ENCODE peak calls at places on chromosomes 2 and 18, in six cellular contexts. One of them, this sample, is unnamed.

GRCh38 chr2:201633862-201634261 is 9.4 kb downstream of the TMEM237 start:
- DNase-seq in NCI-H1417: no peak
- DNase-seq in NB4: no peak
- DNase-seq in Peyer's patch: no peak
- DNase-seq in activated CD8-positive, alpha-beta memory T cell treated with anti-CD3 and anti-CD28 coated beads, Interleukin-2, amount 50 U/mL, for 4 hours: no peak
- DNase-seq in fibroblast of gingiva: no peak
- DNase-seq in this sample: no peak

GRCh38 chr2:88950010-88950409 is 258.5 kb downstream of the RPIA start:
- DNase-seq in NCI-H1417: peak; percentile 1
- DNase-seq in NB4: peak; percentile 42
- DNase-seq in Peyer's patch: no peak
- DNase-seq in activated CD8-positive, alpha-beta memory T cell treated with anti-CD3 and anti-CD28 coated beads, Interleukin-2, amount 50 U/mL, for 4 hours: no peak
- DNase-seq in fibroblast of gingiva: no peak
- DNase-seq in this sample: no peak

GRCh38 chr2:67938053-67938452 is 124.8 kb downstream of the C1D start:
- DNase-seq in NCI-H1417: no peak
- DNase-seq in NB4: no peak
- DNase-seq in Peyer's patch: no peak
- DNase-seq in activated CD8-positive, alpha-beta memory T cell treated with anti-CD3 and anti-CD28 coated beads, Interleukin-2, amount 50 U/mL, for 4 hours: no peak
- DNase-seq in fibroblast of gingiva: no peak
- DNase-seq in this sample: no peak

GRCh38 chr2:25201265-25201664 is 32.9 kb upstream of the POMC start:
- DNase-seq in NCI-H1417: no peak
- DNase-seq in NB4: no peak
- DNase-seq in Peyer's patch: no peak
- DNase-seq in activated CD8-positive, alpha-beta memory T cell treated with anti-CD3 and anti-CD28 coated beads, Interleukin-2, amount 50 U/mL, for 4 hours: no peak
- DNase-seq in fibroblast of gingiva: no peak
- DNase-seq in this sample: no peak

GRCh38 chr18:45920367-45920766 is 46.8 kb downstream of the EPG5 start:
- DNase-seq in NCI-H1417: peak; percentile 80
- DNase-seq in NB4: peak; percentile 5
- DNase-seq in Peyer's patch: peak; percentile 74
- DNase-seq in activated CD8-positive, alpha-beta memory T cell treated with anti-CD3 and anti-CD28 coated beads, Interleukin-2, amount 50 U/mL, for 4 hours: no peak
- DNase-seq in fibroblast of gingiva: peak; percentile 94
- DNase-seq in this sample: peak; percentile 70

GRCh38 chr2:100260712-100261620 is 61.3 kb downstream of the LONRF2 start:
- DNase-seq in NCI-H1417: peak; percentile 88
- DNase-seq in NB4: peak; percentile 76
- DNase-seq in Peyer's patch: peak; percentile 79
- DNase-seq in activated CD8-positive, alpha-beta memory T cell treated with anti-CD3 and anti-CD28 coated beads, Interleukin-2, amount 50 U/mL, for 4 hours: no peak
- DNase-seq in fibroblast of gingiva: peak; percentile 39
- DNase-seq in this sample: no peak

GRCh38 chr2:135667045-135667444 is 74.6 kb upstream of the UBXN4 start:
- DNase-seq in NCI-H1417: no peak
- DNase-seq in NB4: peak; percentile 12
- DNase-seq in Peyer's patch: no peak
- DNase-seq in activated CD8-positive, alpha-beta memory T cell treated with anti-CD3 and anti-CD28 coated beads, Interleukin-2, amount 50 U/mL, for 4 hours: no peak
- DNase-seq in fibroblast of gingiva: no peak
- DNase-seq in this sample: no peak

GRCh38 chr2:124894199-124894598 is 869.1 kb downstream of the CNTNAP5 start:
- DNase-seq in NCI-H1417: no peak
- DNase-seq in NB4: no peak
- DNase-seq in Peyer's patch: no peak
- DNase-seq in activated CD8-positive, alpha-beta memory T cell treated with anti-CD3 and anti-CD28 coated beads, Interleukin-2, amount 50 U/mL, for 4 hours: no peak
- DNase-seq in fibroblast of gingiva: no peak
- DNase-seq in this sample: no peak

GRCh38 chr18:75378674-75379315 is 48.7 kb downstream of the SMIM21 start:
- DNase-seq in NCI-H1417: no peak
- DNase-seq in NB4: no peak
- DNase-seq in Peyer's patch: no peak
- DNase-seq in activated CD8-positive, alpha-beta memory T cell treated with anti-CD3 and anti-CD28 coated beads, Interleukin-2, amount 50 U/mL, for 4 hours: no peak
- DNase-seq in fibroblast of gingiva: no peak
- DNase-seq in this sample: no peak

GRCh38 chr2:180938419-180938818 is 42.0 kb upstream of the UBE2E3 start:
- DNase-seq in NCI-H1417: no peak
- DNase-seq in NB4: no peak
- DNase-seq in Peyer's patch: no peak
- DNase-seq in activated CD8-positive, alpha-beta memory T cell treated with anti-CD3 and anti-CD28 coated beads, Interleukin-2, amount 50 U/mL, for 4 hours: no peak
- DNase-seq in fibroblast of gingiva: peak; percentile 63
- DNase-seq in this sample: no peak

GRCh38 chr2:152523091-152523490 is 188.1 kb downstream of the FMNL2 start:
- DNase-seq in NCI-H1417: no peak
- DNase-seq in NB4: no peak
- DNase-seq in Peyer's patch: no peak
- DNase-seq in activated CD8-positive, alpha-beta memory T cell treated with anti-CD3 and anti-CD28 coated beads, Interleukin-2, amount 50 U/mL, for 4 hours: no peak
- DNase-seq in fibroblast of gingiva: peak; percentile 43
- DNase-seq in this sample: no peak

GRCh38 chr2:39660612-39661196 is 5.0 kb upstream of the TMEM178A start:
- DNase-seq in NCI-H1417: no peak
- DNase-seq in NB4: no peak
- DNase-seq in Peyer's patch: no peak
- DNase-seq in activated CD8-positive, alpha-beta memory T cell treated with anti-CD3 and anti-CD28 coated beads, Interleukin-2, amount 50 U/mL, for 4 hours: no peak
- DNase-seq in fibroblast of gingiva: no peak
- DNase-seq in this sample: no peak

GRCh38 chr18:33467531-33467930 is 27.0 kb upstream of the CCDC178 start:
- DNase-seq in NCI-H1417: no peak
- DNase-seq in NB4: no peak
- DNase-seq in Peyer's patch: no peak
- DNase-seq in activated CD8-positive, alpha-beta memory T cell treated with anti-CD3 and anti-CD28 coated beads, Interleukin-2, amount 50 U/mL, for 4 hours: no peak
- DNase-seq in fibroblast of gingiva: no peak
- DNase-seq in this sample: no peak

GRCh38 chr18:35172009-35172408 is 68.8 kb upstream of the ZNF397 start:
- DNase-seq in NCI-H1417: peak; percentile 73
- DNase-seq in NB4: peak; percentile 39
- DNase-seq in Peyer's patch: no peak
- DNase-seq in activated CD8-positive, alpha-beta memory T cell treated with anti-CD3 and anti-CD28 coated beads, Interleukin-2, amount 50 U/mL, for 4 hours: no peak
- DNase-seq in fibroblast of gingiva: no peak
- DNase-seq in this sample: no peak

GRCh38 chr2:234816491-234816890 is 135.3 kb upstream of the SH3BP4 start:
- DNase-seq in NCI-H1417: peak; percentile 8
- DNase-seq in NB4: no peak
- DNase-seq in Peyer's patch: no peak
- DNase-seq in activated CD8-positive, alpha-beta memory T cell treated with anti-CD3 and anti-CD28 coated beads, Interleukin-2, amount 50 U/mL, for 4 hours: no peak
- DNase-seq in fibroblast of gingiva: no peak
- DNase-seq in this sample: no peak

GRCh38 chr2:88116669-88117432 is 11.0 kb downstream of the FABP1 start:
- DNase-seq in NCI-H1417: no peak
- DNase-seq in NB4: no peak
- DNase-seq in Peyer's patch: no peak
- DNase-seq in activated CD8-positive, alpha-beta memory T cell treated with anti-CD3 and anti-CD28 coated beads, Interleukin-2, amount 50 U/mL, for 4 hours: no peak
- DNase-seq in fibroblast of gingiva: no peak
- DNase-seq in this sample: no peak

GRCh38 chr2:28152585-28153284 is 239.9 kb upstream of the FOSL2 start:
- DNase-seq in NCI-H1417: no peak
- DNase-seq in NB4: no peak
- DNase-seq in Peyer's patch: no peak
- DNase-seq in activated CD8-positive, alpha-beta memory T cell treated with anti-CD3 and anti-CD28 coated beads, Interleukin-2, amount 50 U/mL, for 4 hours: no peak
- DNase-seq in fibroblast of gingiva: no peak
- DNase-seq in this sample: no peak

GRCh38 chr2:102155703-102156515 is 13.4 kb downstream of the IL1R1 start:
- DNase-seq in NCI-H1417: no peak
- DNase-seq in NB4: peak; percentile 44
- DNase-seq in Peyer's patch: no peak
- DNase-seq in activated CD8-positive, alpha-beta memory T cell treated with anti-CD3 and anti-CD28 coated beads, Interleukin-2, amount 50 U/mL, for 4 hours: no peak
- DNase-seq in fibroblast of gingiva: peak; percentile 91
- DNase-seq in this sample: no peak

GRCh38 chr2:231525248-231526163 is 4.7 kb downstream of the NMUR1 start:
- DNase-seq in NCI-H1417: no peak
- DNase-seq in NB4: no peak
- DNase-seq in Peyer's patch: no peak
- DNase-seq in activated CD8-positive, alpha-beta memory T cell treated with anti-CD3 and anti-CD28 coated beads, Interleukin-2, amount 50 U/mL, for 4 hours: no peak
- DNase-seq in fibroblast of gingiva: no peak
- DNase-seq in this sample: no peak

GRCh38 chr2:7620255-7620654 is 703.0 kb downstream of the RNF144A start:
- DNase-seq in NCI-H1417: no peak
- DNase-seq in NB4: no peak
- DNase-seq in Peyer's patch: no peak
- DNase-seq in activated CD8-positive, alpha-beta memory T cell treated with anti-CD3 and anti-CD28 coated beads, Interleukin-2, amount 50 U/mL, for 4 hours: no peak
- DNase-seq in fibroblast of gingiva: no peak
- DNase-seq in this sample: no peak

GRCh38 chr2:23533014-23533730 is 148.2 kb downstream of the KLHL29 start:
- DNase-seq in NCI-H1417: peak; percentile 56
- DNase-seq in NB4: no peak
- DNase-seq in Peyer's patch: no peak
- DNase-seq in activated CD8-positive, alpha-beta memory T cell treated with anti-CD3 and anti-CD28 coated beads, Interleukin-2, amount 50 U/mL, for 4 hours: no peak
- DNase-seq in fibroblast of gingiva: no peak
- DNase-seq in this sample: no peak

GRCh38 chr18:61992923-61993322 is 100.1 kb upstream of the RNF152 start:
- DNase-seq in NCI-H1417: no peak
- DNase-seq in NB4: peak; percentile 29
- DNase-seq in Peyer's patch: no peak
- DNase-seq in activated CD8-positive, alpha-beta memory T cell treated with anti-CD3 and anti-CD28 coated beads, Interleukin-2, amount 50 U/mL, for 4 hours: no peak
- DNase-seq in fibroblast of gingiva: peak; percentile 83
- DNase-seq in this sample: no peak

GRCh38 chr2:216632321-216632951 is 784 bp upstream of the IGFBP2 start:
- DNase-seq in NCI-H1417: peak; percentile 32
- DNase-seq in NB4: peak; percentile 29
- DNase-seq in Peyer's patch: no peak
- DNase-seq in activated CD8-positive, alpha-beta memory T cell treated with anti-CD3 and anti-CD28 coated beads, Interleukin-2, amount 50 U/mL, for 4 hours: no peak
- DNase-seq in fibroblast of gingiva: no peak
- DNase-seq in this sample: no peak

GRCh38 chr2:231223458-231223970 is 25.1 kb downstream of the ARMC9 start:
- DNase-seq in NCI-H1417: no peak
- DNase-seq in NB4: no peak
- DNase-seq in Peyer's patch: no peak
- DNase-seq in activated CD8-positive, alpha-beta memory T cell treated with anti-CD3 and anti-CD28 coated beads, Interleukin-2, amount 50 U/mL, for 4 hours: no peak
- DNase-seq in fibroblast of gingiva: no peak
- DNase-seq in this sample: no peak

GRCh38 chr2:220243571-220243970 is 616.1 kb downstream of the SLC4A3 start:
- DNase-seq in NCI-H1417: no peak
- DNase-seq in NB4: no peak
- DNase-seq in Peyer's patch: no peak
- DNase-seq in activated CD8-positive, alpha-beta memory T cell treated with anti-CD3 and anti-CD28 coated beads, Interleukin-2, amount 50 U/mL, for 4 hours: no peak
- DNase-seq in fibroblast of gingiva: no peak
- DNase-seq in this sample: no peak

GRCh38 chr2:222000326-222000725 is 298.5 kb downstream of the PAX3 start:
- DNase-seq in NCI-H1417: no peak
- DNase-seq in NB4: no peak
- DNase-seq in Peyer's patch: no peak
- DNase-seq in activated CD8-positive, alpha-beta memory T cell treated with anti-CD3 and anti-CD28 coated beads, Interleukin-2, amount 50 U/mL, for 4 hours: no peak
- DNase-seq in fibroblast of gingiva: peak; percentile 10
- DNase-seq in this sample: no peak

GRCh38 chr18:23204589-23205235 is 69.4 kb downstream of the CABLES1 start:
- DNase-seq in NCI-H1417: no peak
- DNase-seq in NB4: no peak
- DNase-seq in Peyer's patch: no peak
- DNase-seq in activated CD8-positive, alpha-beta memory T cell treated with anti-CD3 and anti-CD28 coated beads, Interleukin-2, amount 50 U/mL, for 4 hours: no peak
- DNase-seq in fibroblast of gingiva: no peak
- DNase-seq in this sample: no peak

GRCh38 chr2:239304533-239305221 is 96.1 kb downstream of the HDAC4 start:
- DNase-seq in NCI-H1417: no peak
- DNase-seq in NB4: no peak
- DNase-seq in Peyer's patch: no peak
- DNase-seq in activated CD8-positive, alpha-beta memory T cell treated with anti-CD3 and anti-CD28 coated beads, Interleukin-2, amount 50 U/mL, for 4 hours: no peak
- DNase-seq in fibroblast of gingiva: no peak
- DNase-seq in this sample: no peak

GRCh38 chr2:241801611-241802420 is 7.2 kb upstream of the NEU4 start:
- DNase-seq in NCI-H1417: no peak
- DNase-seq in NB4: peak; percentile 69
- DNase-seq in Peyer's patch: no peak
- DNase-seq in activated CD8-positive, alpha-beta memory T cell treated with anti-CD3 and anti-CD28 coated beads, Interleukin-2, amount 50 U/mL, for 4 hours: peak; percentile 13
- DNase-seq in fibroblast of gingiva: no peak
- DNase-seq in this sample: no peak

GRCh38 chr2:128543036-128543435 is 224.4 kb upstream of the HS6ST1 start:
- DNase-seq in NCI-H1417: no peak
- DNase-seq in NB4: no peak
- DNase-seq in Peyer's patch: no peak
- DNase-seq in activated CD8-positive, alpha-beta memory T cell treated with anti-CD3 and anti-CD28 coated beads, Interleukin-2, amount 50 U/mL, for 4 hours: no peak
- DNase-seq in fibroblast of gingiva: no peak
- DNase-seq in this sample: no peak

GRCh38 chr2:133495226-133495625 is 73.0 kb downstream of the NCKAP5 start:
- DNase-seq in NCI-H1417: no peak
- DNase-seq in NB4: no peak
- DNase-seq in Peyer's patch: no peak
- DNase-seq in activated CD8-positive, alpha-beta memory T cell treated with anti-CD3 and anti-CD28 coated beads, Interleukin-2, amount 50 U/mL, for 4 hours: no peak
- DNase-seq in fibroblast of gingiva: no peak
- DNase-seq in this sample: no peak

GRCh38 chr2:109457811-109458210 is 156.0 kb downstream of the SEPTIN10 start:
- DNase-seq in NCI-H1417: no peak
- DNase-seq in NB4: peak; percentile 78
- DNase-seq in Peyer's patch: peak; percentile 27
- DNase-seq in activated CD8-positive, alpha-beta memory T cell treated with anti-CD3 and anti-CD28 coated beads, Interleukin-2, amount 50 U/mL, for 4 hours: no peak
- DNase-seq in fibroblast of gingiva: peak; percentile 36
- DNase-seq in this sample: no peak

GRCh38 chr2:148552675-148553331 is 91.7 kb upstream of the EPC2 start:
- DNase-seq in NCI-H1417: peak; percentile 70
- DNase-seq in NB4: peak; percentile 62
- DNase-seq in Peyer's patch: no peak
- DNase-seq in activated CD8-positive, alpha-beta memory T cell treated with anti-CD3 and anti-CD28 coated beads, Interleukin-2, amount 50 U/mL, for 4 hours: peak; percentile 40
- DNase-seq in fibroblast of gingiva: no peak
- DNase-seq in this sample: no peak

GRCh38 chr2:125979886-125980285 is 676.1 kb upstream of the GYPC start:
- DNase-seq in NCI-H1417: no peak
- DNase-seq in NB4: no peak
- DNase-seq in Peyer's patch: no peak
- DNase-seq in activated CD8-positive, alpha-beta memory T cell treated with anti-CD3 and anti-CD28 coated beads, Interleukin-2, amount 50 U/mL, for 4 hours: no peak
- DNase-seq in fibroblast of gingiva: no peak
- DNase-seq in this sample: no peak

GRCh38 chr2:15311201-15311882 is 249.8 kb downstream of the NBAS start:
- DNase-seq in NCI-H1417: no peak
- DNase-seq in NB4: peak; percentile 22
- DNase-seq in Peyer's patch: no peak
- DNase-seq in activated CD8-positive, alpha-beta memory T cell treated with anti-CD3 and anti-CD28 coated beads, Interleukin-2, amount 50 U/mL, for 4 hours: no peak
- DNase-seq in fibroblast of gingiva: no peak
- DNase-seq in this sample: no peak

GRCh38 chr2:229725716-229726346 is 11.5 kb upstream of the DNER start:
- DNase-seq in NCI-H1417: peak; percentile 60
- DNase-seq in NB4: no peak
- DNase-seq in Peyer's patch: no peak
- DNase-seq in activated CD8-positive, alpha-beta memory T cell treated with anti-CD3 and anti-CD28 coated beads, Interleukin-2, amount 50 U/mL, for 4 hours: no peak
- DNase-seq in fibroblast of gingiva: peak; percentile 82
- DNase-seq in this sample: no peak

GRCh38 chr18:23311346-23312103 is 141.6 kb upstream of the RIOK3 start:
- DNase-seq in NCI-H1417: no peak
- DNase-seq in NB4: no peak
- DNase-seq in Peyer's patch: no peak
- DNase-seq in activated CD8-positive, alpha-beta memory T cell treated with anti-CD3 and anti-CD28 coated beads, Interleukin-2, amount 50 U/mL, for 4 hours: no peak
- DNase-seq in fibroblast of gingiva: peak; percentile 89
- DNase-seq in this sample: peak; percentile 89

GRCh38 chr2:128309341-128310093 is 9.2 kb downstream of the HS6ST1 start:
- DNase-seq in NCI-H1417: peak; percentile 97
- DNase-seq in NB4: no peak
- DNase-seq in Peyer's patch: peak; percentile 70
- DNase-seq in activated CD8-positive, alpha-beta memory T cell treated with anti-CD3 and anti-CD28 coated beads, Interleukin-2, amount 50 U/mL, for 4 hours: no peak
- DNase-seq in fibroblast of gingiva: no peak
- DNase-seq in this sample: no peak

GRCh38 chr2:147173186-147173575 is 671.6 kb upstream of the ACVR2A start:
- DNase-seq in NCI-H1417: no peak
- DNase-seq in NB4: no peak
- DNase-seq in Peyer's patch: no peak
- DNase-seq in activated CD8-positive, alpha-beta memory T cell treated with anti-CD3 and anti-CD28 coated beads, Interleukin-2, amount 50 U/mL, for 4 hours: no peak
- DNase-seq in fibroblast of gingiva: peak; percentile 82
- DNase-seq in this sample: no peak

This sample was measured in pulmonary artery endothelial cell.